ENCODE peak calls at places on chromosomes 16 and 17, in nine cellular contexts. X is AG09309, A is pancreas, Y is tibial artery, W is bronchial epithelial cell, N is epithelial cell of esophagus, J is K562, F is spleen, K is lower lobe of right lung. C is an unnamed sample.

GRCh38 chr17:42056634-42057033 is 6.2 kb upstream of the C17orf113 start:
- DNase-seq in X (no peak), A (no peak), Y (no peak), W (no peak), N (no peak), J (no peak), F (no peak), K (no peak), C (no peak)

GRCh38 chr16:67326472-67327309 is at the start of the genes KCTD19 and LRRC36:
- DNase-seq in X (no peak), A (peak), Y (peak), W (no peak), N (peak), J (peak), F (peak), K (peak), C (no peak)

GRCh38 chr17:17172990-17173389 is 33.1 kb downstream of the PLD6 start:
- DNase-seq in X (no peak), A (no peak), Y (no peak), W (no peak), N (no peak), J (no peak), F (no peak), K (no peak), C (no peak)

GRCh38 chr17:61570118-61570517 is 20.9 kb downstream of the NACA2 start:
- DNase-seq in X (no peak), A (no peak), Y (no peak), W (peak), N (peak), J (no peak), F (no peak), K (no peak), C (no peak)

GRCh38 chr17:4785311-4786110 is 653 bp downstream of the VMO1 start:
- DNase-seq in X (no peak), A (peak), Y (no peak), W (no peak), N (no peak), J (no peak), F (no peak), K (no peak), C (no peak)

GRCh38 chr17:20223808-20224328 is 214.7 kb downstream of the SPECC1 start:
- DNase-seq in X (no peak), A (no peak), Y (no peak), W (peak), N (peak), J (no peak), F (no peak), K (no peak), C (no peak)

GRCh38 chr16:78325532-78325931 is 226.1 kb downstream of the WWOX start:
- DNase-seq in X (no peak), A (no peak), Y (no peak), W (no peak), N (no peak), J (no peak), F (no peak), K (no peak), C (no peak)

GRCh38 chr16:88103011-88103410 is 151.8 kb downstream of the BANP start:
- DNase-seq in X (no peak), A (no peak), Y (no peak), W (no peak), N (no peak), J (no peak), F (peak), K (peak), C (peak)

GRCh38 chr16:68715471-68715870 is 21.6 kb upstream of the CDH1 start:
- DNase-seq in X (no peak), A (no peak), Y (no peak), W (no peak), N (peak), J (no peak), F (no peak), K (no peak), C (no peak)

GRCh38 chr17:41338961-41339485 is 11.6 kb downstream of the KRT33A start:
- DNase-seq in X (no peak), A (no peak), Y (no peak), W (peak), N (peak), J (no peak), F (no peak), K (no peak), C (no peak)

GRCh38 chr17:56879280-56879679 is 34.6 kb downstream of the TRIM25 start:
- DNase-seq in X (no peak), A (no peak), Y (no peak), W (no peak), N (no peak), J (no peak), F (no peak), K (no peak), C (no peak)

GRCh38 chr17:72661945-72662826 is 430.3 kb downstream of the SLC39A11 start:
- DNase-seq in X (no peak), A (no peak), Y (no peak), W (no peak), N (no peak), J (no peak), F (no peak), K (no peak), C (no peak)

GRCh38 chr17:72660274-72661092 is 432.0 kb downstream of the SLC39A11 start:
- DNase-seq in X (no peak), A (no peak), Y (no peak), W (no peak), N (no peak), J (no peak), F (no peak), K (no peak), C (no peak)

GRCh38 chr17:72659811-72660210 is 432.7 kb downstream of the SLC39A11 start:
- DNase-seq in X (no peak), A (no peak), Y (no peak), W (no peak), N (no peak), J (no peak), F (no peak), K (no peak), C (no peak)

GRCh38 chr17:72662827-72663190 is 429.7 kb downstream of the SLC39A11 start:
- DNase-seq in X (no peak), A (no peak), Y (no peak), W (no peak), N (no peak), J (no peak), F (no peak), K (no peak), C (no peak)

DNA sequence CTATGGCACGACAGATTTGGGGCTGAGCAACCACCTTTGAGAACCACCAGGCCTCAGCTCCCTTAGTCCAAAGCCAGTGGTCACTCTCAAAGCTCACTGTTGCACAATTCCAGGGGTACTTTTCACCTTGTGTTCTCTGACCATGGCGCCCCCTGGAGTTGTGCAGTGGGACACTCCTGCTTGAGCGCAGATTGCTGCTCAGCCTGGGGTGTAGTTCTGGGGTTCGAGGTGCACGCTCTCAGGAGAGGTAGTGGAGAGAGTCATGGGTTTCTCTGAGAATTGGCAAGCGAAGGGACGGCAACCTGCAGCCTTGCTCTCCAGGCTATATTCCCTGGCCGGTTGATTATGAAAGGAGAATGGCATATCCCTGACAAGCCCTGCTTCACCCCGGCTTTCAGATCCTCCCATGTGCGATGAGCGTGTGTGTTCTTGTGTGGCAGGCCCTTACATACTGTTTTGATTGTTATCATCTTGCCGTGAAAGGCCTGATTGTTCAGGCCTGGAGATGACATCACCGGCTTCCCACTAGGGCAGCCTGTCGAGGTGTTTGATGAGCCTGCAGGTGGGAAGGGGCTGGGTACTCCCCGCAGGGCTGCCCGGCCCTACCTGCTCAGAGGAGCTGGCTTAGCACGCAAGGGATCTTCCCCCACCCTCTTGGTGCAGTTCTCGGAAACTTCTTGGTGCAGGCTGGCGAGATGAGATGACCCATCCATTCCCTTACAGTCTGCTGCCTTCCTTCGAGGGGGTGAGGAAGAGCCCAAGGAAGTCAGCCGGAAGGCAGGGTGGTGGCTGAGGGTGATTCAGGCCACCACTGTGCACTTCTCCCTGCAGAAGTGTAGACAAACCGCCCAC is 431.2 kb downstream of the SLC39A11 start:
- DNase-seq in X (no peak), A (no peak), Y (no peak), W (peak), N (peak), J (no peak), F (no peak), K (no peak), C (no peak)
- TF ChIP-seq CTCF in X (peak), A (no peak), Y (no peak), W (peak), N (peak), J (peak), F (no peak), K (no peak), C (peak)

GRCh38 chr16:72247821-72248253 is 75.9 kb upstream of the PMFBP1 start:
- DNase-seq in X (no peak), A (no peak), Y (no peak), W (peak), N (no peak), J (no peak), F (no peak), K (no peak), C (no peak)

GRCh38 chr16:72241930-72242329 is 70.0 kb upstream of the PMFBP1 start:
- DNase-seq in X (no peak), A (no peak), Y (no peak), W (peak), N (peak), J (peak), F (no peak), K (no peak), C (no peak)

GRCh38 chr16:72244853-72245252 is 72.9 kb upstream of the PMFBP1 start:
- DNase-seq in X (no peak), A (no peak), Y (no peak), W (no peak), N (no peak), J (no peak), F (no peak), K (no peak), C (no peak)

GRCh38 chr16:72242757-72243156 is 70.8 kb upstream of the PMFBP1 start:
- DNase-seq in X (no peak), A (no peak), Y (no peak), W (no peak), N (no peak), J (no peak), F (no peak), K (no peak), C (no peak)

DNA sequence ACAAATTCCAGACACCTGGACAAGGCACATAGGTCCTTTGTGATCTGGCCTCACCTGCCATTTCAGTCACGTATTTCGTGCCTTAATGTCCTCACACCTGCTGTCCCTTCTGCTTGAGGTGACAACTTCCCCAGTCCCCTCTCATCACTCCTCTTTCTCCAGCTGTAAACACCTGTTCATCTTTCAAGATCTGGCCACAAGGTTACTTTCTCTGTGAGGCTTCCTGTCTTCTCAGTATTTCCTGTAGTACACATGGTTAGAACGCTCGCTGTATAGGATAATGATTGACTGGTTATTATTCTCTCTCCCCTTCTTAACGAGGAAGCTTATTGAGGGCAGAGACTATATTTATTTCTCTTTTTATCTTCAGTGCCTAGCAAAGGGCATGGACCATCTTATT is 74.5 kb upstream of the PMFBP1 start:
- DNase-seq in X (no peak), A (no peak), Y (no peak), W (no peak), N (no peak), J (no peak), F (no peak), K (no peak), C (no peak)
- TF ChIP-seq CTCF in X (no peak), A (no peak), Y (no peak), W (no peak), N (no peak), J (no peak), F (no peak), K (no peak), C (no peak)

GRCh38 chr17:48856122-48856821 is 25.4 kb downstream of the CALCOCO2 start:
- DNase-seq in X (no peak), A (no peak), Y (no peak), W (no peak), N (no peak), J (no peak), F (no peak), K (no peak), C (no peak)
- TF ChIP-seq CTCF in X (no peak), A (no peak), Y (no peak), W (no peak), N (no peak), J (no peak), F (no peak), K (no peak), C (no peak)

DNA sequence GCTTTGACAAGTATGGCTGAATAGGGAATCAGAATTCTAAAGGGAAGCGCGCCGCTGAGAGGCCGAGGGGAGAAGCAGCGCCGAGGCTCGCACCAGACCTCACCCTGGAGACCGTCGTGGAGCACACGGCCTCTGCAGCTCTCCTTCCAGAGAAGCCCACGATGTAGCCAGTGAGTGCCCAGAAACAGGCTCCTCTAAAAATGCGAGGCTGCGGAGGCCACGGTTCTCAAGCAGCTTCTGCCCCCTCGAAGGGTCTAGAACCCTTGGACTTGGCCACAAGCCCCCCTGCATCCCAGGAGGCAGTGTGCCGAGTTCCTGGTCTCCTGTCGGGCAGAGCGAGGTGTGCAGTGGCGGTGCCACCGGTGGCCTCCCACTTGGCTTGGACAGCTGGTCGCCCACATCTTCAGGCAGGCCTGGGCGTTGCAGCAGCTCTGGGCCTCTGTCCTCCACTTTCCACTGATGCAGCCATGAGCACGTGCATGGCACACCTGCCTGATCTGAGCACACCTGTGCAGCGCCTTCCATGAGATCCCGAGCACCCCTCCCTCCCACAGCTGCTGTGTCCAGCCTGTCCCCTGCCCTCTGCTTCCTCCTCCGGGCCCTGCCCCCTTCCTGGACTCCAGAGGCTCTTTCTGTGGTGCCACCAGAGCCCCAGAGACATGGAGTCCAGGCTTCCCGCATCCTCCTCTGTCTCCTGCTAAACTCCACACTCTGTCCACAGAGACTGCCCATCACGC is 18.9 kb upstream of the WDR45B start:
- DNase-seq in X (no peak), A (peak), Y (no peak), W (no peak), N (no peak), J (peak), F (no peak), K (no peak), C (peak)
- TF ChIP-seq CTCF in X (no peak), A (no peak), Y (no peak), W (no peak), N (no peak), J (no peak), F (no peak), K (no peak), C (no peak)

GRCh38 chr17:10842658-10843057 is 4.8 kb upstream of the PIRT start:
- DNase-seq in X (no peak), A (no peak), Y (no peak), W (no peak), N (no peak), J (no peak), F (no peak), K (no peak), C (no peak)

GRCh38 chr17:10843806-10844205 is 5.9 kb upstream of the PIRT start:
- DNase-seq in X (no peak), A (no peak), Y (no peak), W (peak), N (peak), J (peak), F (no peak), K (no peak), C (no peak)

GRCh38 chr17:10844667-10845387 is 6.9 kb upstream of the PIRT start:
- DNase-seq in X (peak), A (peak), Y (peak), W (peak), N (peak), J (peak), F (peak), K (peak), C (no peak)

DNA sequence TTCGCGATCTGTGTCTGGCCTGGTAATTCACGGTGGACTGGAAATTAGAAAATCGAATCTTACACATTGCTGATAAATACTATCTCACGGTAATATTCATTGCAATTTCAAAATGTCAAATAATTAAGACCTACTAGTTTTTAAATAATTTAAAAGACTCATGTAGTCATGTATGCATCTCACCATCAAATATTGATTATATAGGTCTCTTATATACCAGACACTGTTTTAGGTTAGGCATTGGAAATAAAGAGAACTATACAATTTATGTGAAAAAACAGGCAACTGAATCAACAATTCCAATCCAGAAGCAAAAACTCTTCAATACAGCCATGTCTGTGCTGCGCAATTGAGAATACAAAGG is 7.5 kb upstream of the PIRT start:
- DNase-seq in X (no peak), A (no peak), Y (no peak), W (no peak), N (no peak), J (no peak), F (no peak), K (no peak), C (no peak)
- TF ChIP-seq CTCF in X (no peak), A (no peak), Y (no peak), W (no peak), N (no peak), J (no peak), F (no peak), K (no peak), C (peak)